ENCODE peak calls at places on chromosome 18, in seven cellular contexts. B, K, Z, O, F, T and G are unnamed samples.

GRCh38 chr18:36668349-36668748 is 160.5 kb downstream of the TPGS2 start:
- DNase-seq in F (no peak), O (no peak), K (no peak), Z (no peak), B (no peak), T (no peak), G (no peak)

GRCh38 chr18:32049393-32050161 is 31.0 kb downstream of the RNF125 start:
- DNase-seq in F (no peak), O (no peak), T (no peak), Z (no peak), B (no peak), K (no peak), G (no peak)

GRCh38 chr18:31274915-31275314 is 43.0 kb upstream of the DSG1 start:
- DNase-seq in K (peak), O (no peak), Z (no peak), F (peak), B (no peak), T (no peak), G (no peak)

GRCh38 chr18:5895300-5895885 is at the start of gene TMEM200C:
- DNase-seq in K (no peak), T (peak), Z (peak), F (no peak), B (no peak), O (no peak), G (peak)

GRCh38 chr18:48263913-48264506 is 145.2 kb downstream of the ZBTB7C start:
- DNase-seq in Z (no peak), K (no peak), B (no peak), T (peak), F (no peak), O (no peak), G (no peak)

GRCh38 chr18:30945769-30946168 is 96.8 kb downstream of the DSC3 start:
- DNase-seq in F (no peak), O (no peak), Z (no peak), T (no peak), B (no peak), K (no peak), G (no peak)

GRCh38 chr18:79372461-79372860 is 23.3 kb upstream of the NFATC1 start:
- DNase-seq in B (no peak), K (no peak), Z (no peak), F (no peak), O (no peak), T (no peak), G (no peak)

GRCh38 chr18:70146174-70146573 is 59.3 kb downstream of the RTTN start:
- DNase-seq in B (no peak), T (no peak), F (peak), O (no peak), K (no peak), Z (no peak), G (no peak)

GRCh38 chr18:9631814-9632496 is 17.6 kb upstream of the PPP4R1 start:
- DNase-seq in K (peak), F (no peak), O (no peak), B (no peak), Z (no peak), T (no peak), G (no peak)

GRCh38 chr18:76496200-76496890 is 1.3 kb upstream of the ZNF516 start:
- DNase-seq in Z (peak), F (peak), B (no peak), T (peak), K (no peak), O (no peak), G (no peak)

GRCh38 chr18:49491534-49491856 is 4.5 kb upstream of the C18orf32 start:
- DNase-seq in B (no peak), K (no peak), Z (no peak), O (no peak), F (no peak), T (no peak), G (no peak)

GRCh38 chr18:79585395-79586370 is 93.9 kb upstream of the CTDP1 start:
- DNase-seq in O (no peak), B (no peak), F (no peak), T (no peak), K (no peak), Z (peak), G (no peak)

GRCh38 chr18:29849145-29849544 is 1193.4 kb downstream of the DSC3 start:
- DNase-seq in F (no peak), B (no peak), K (no peak), O (no peak), T (no peak), Z (no peak), G (no peak)

GRCh38 chr18:56139792-56140254 is 498.6 kb downstream of the TXNL1 start:
- DNase-seq in K (no peak), O (no peak), F (no peak), Z (no peak), T (no peak), B (no peak), G (no peak)

GRCh38 chr18:76801567-76802505 is 20.5 kb upstream of the ZNF236 start:
- DNase-seq in T (peak), K (no peak), Z (peak), O (no peak), B (peak), F (peak), G (no peak)

GRCh38 chr18:45760443-45761036 is 36.6 kb downstream of the SLC14A1 start:
- DNase-seq in Z (no peak), O (no peak), T (no peak), K (no peak), F (no peak), B (no peak), G (peak)

GRCh38 chr18:48319796-48320638 is 89.2 kb downstream of the ZBTB7C start:
- DNase-seq in T (peak), F (no peak), B (no peak), O (no peak), K (no peak), Z (no peak), G (no peak)

GRCh38 chr18:8329186-8329771 is 280.0 kb upstream of the RAB12 start:
- DNase-seq in O (no peak), B (no peak), T (no peak), Z (no peak), K (no peak), F (peak), G (no peak)

GRCh38 chr18:58009166-58009565 is 34.9 kb upstream of the NEDD4L start:
- DNase-seq in Z (no peak), K (no peak), O (no peak), T (no peak), F (no peak), B (no peak), G (no peak)

GRCh38 chr18:42574871-42575270 is 540.6 kb downstream of the RIT2 start:
- DNase-seq in Z (no peak), T (no peak), O (no peak), K (no peak), F (no peak), B (no peak), G (no peak)

GRCh38 chr18:44884446-44884845 is 203.8 kb downstream of the SETBP1 start:
- DNase-seq in K (no peak), T (no peak), Z (no peak), B (no peak), F (no peak), O (no peak), G (no peak)

GRCh38 chr18:65298422-65298821 is 452.4 kb upstream of the CDH7 start:
- DNase-seq in K (no peak), O (no peak), F (no peak), T (no peak), Z (no peak), B (no peak), G (no peak)

GRCh38 chr18:39341106-39341505 is 1775.5 kb upstream of the CELF4 start:
- DNase-seq in F (no peak), T (no peak), B (no peak), K (no peak), Z (no peak), O (no peak), G (no peak)

GRCh38 chr18:8889479-8889878 is 184.1 kb downstream of the MTCL1 start:
- DNase-seq in F (no peak), T (no peak), B (no peak), K (no peak), O (no peak), Z (no peak), G (no peak)

GRCh38 chr18:11497585-11497984 is 111.8 kb upstream of the SLC35G4 start:
- DNase-seq in B (no peak), F (peak), K (no peak), O (no peak), Z (no peak), T (no peak), G (no peak)

GRCh38 chr18:24181806-24182205 is 42.9 kb downstream of the CABYR start:
- DNase-seq in K (no peak), Z (no peak), F (no peak), T (no peak), B (no peak), O (no peak), G (no peak)

GRCh38 chr18:65093341-65093740 is 657.5 kb upstream of the CDH7 start:
- DNase-seq in T (no peak), Z (no peak), O (no peak), B (no peak), K (no peak), F (no peak), G (no peak)

GRCh38 chr18:4455113-4455811 is at the start of gene DLGAP1:
- DNase-seq in K (no peak), T (peak), O (no peak), B (no peak), F (peak), Z (no peak), G (peak)

GRCh38 chr18:45688834-45689233 is 35.1 kb upstream of the SLC14A1 start:
- DNase-seq in Z (no peak), F (no peak), K (no peak), O (no peak), T (no peak), B (no peak), G (no peak)

GRCh38 chr18:49520661-49521145 is 33.7 kb upstream of the C18orf32 start:
- DNase-seq in B (no peak), Z (no peak), T (no peak), K (no peak), O (no peak), F (no peak), G (no peak)

GRCh38 chr18:14978962-14979535 is 231.1 kb downstream of the ANKRD30B start:
- DNase-seq in B (peak), K (no peak), F (peak), O (no peak), Z (peak), T (peak), G (peak)

GRCh38 chr18:64806232-64806631 is 657.3 kb upstream of the LINC00305 start:
- DNase-seq in B (no peak), O (no peak), F (no peak), Z (no peak), T (no peak), K (no peak), G (no peak)

GRCh38 chr18:26056291-26056690 is 34.1 kb downstream of the SS18 start:
- DNase-seq in O (no peak), K (no peak), Z (no peak), B (no peak), T (no peak), F (no peak), G (no peak)

GRCh38 chr18:13271512-13271911 is 53.0 kb downstream of the LDLRAD4 start:
- DNase-seq in T (no peak), K (no peak), B (no peak), Z (no peak), F (peak), O (no peak), G (no peak)
- TF ChIP-seq JUND in T (no peak), K (no peak), B (no peak), Z (no peak), F (no peak), O (no peak), G (no peak)

GRCh38 chr18:35027206-35027605 is 14.0 kb upstream of the MAPRE2 start:
- DNase-seq in Z (no peak), K (no peak), T (no peak), B (no peak), F (no peak), O (no peak), G (no peak)
- TF ChIP-seq JUND in Z (no peak), K (no peak), T (no peak), B (no peak), F (no peak), O (no peak), G (no peak)

GRCh38 chr18:73626221-73626620 is 521.4 kb downstream of the FBXO15 start:
- DNase-seq in K (no peak), Z (no peak), F (no peak), O (no peak), B (no peak), T (no peak), G (no peak)

GRCh38 chr18:73626859-73627258 is 520.8 kb downstream of the FBXO15 start:
- DNase-seq in O (no peak), F (no peak), Z (no peak), B (no peak), K (no peak), T (no peak), G (no peak)
- TF ChIP-seq JUND in O (no peak), F (no peak), Z (no peak), B (no peak), K (no peak), T (no peak), G (no peak)

GRCh38 chr18:74478316-74478715 is 17.8 kb upstream of the CNDP2 start:
- DNase-seq in B (no peak), K (no peak), Z (no peak), T (no peak), O (no peak), F (no peak), G (no peak)

GRCh38 chr18:74478876-74479275 is 17.3 kb upstream of the CNDP2 start:
- DNase-seq in K (no peak), Z (no peak), T (no peak), F (no peak), B (no peak), O (no peak), G (no peak)

GRCh38 chr18:74473976-74474375 is 16.9 kb upstream of the DIPK1C start:
- DNase-seq in O (no peak), K (no peak), T (no peak), Z (no peak), B (no peak), F (no peak), G (no peak)

GRCh38 chr18:74477771-74478170 is 18.4 kb upstream of the CNDP2 start:
- DNase-seq in B (no peak), T (no peak), Z (no peak), F (no peak), O (no peak), K (no peak), G (no peak)

GRCh38 chr18:74476154-74476553 is 19.0 kb upstream of the DIPK1C start:
- DNase-seq in Z (peak), K (no peak), F (peak), B (no peak), T (peak), O (no peak), G (no peak)
- TF ChIP-seq JUND in Z (no peak), K (no peak), F (no peak), B (no peak), T (no peak), O (no peak), G (no peak)

DNA sequence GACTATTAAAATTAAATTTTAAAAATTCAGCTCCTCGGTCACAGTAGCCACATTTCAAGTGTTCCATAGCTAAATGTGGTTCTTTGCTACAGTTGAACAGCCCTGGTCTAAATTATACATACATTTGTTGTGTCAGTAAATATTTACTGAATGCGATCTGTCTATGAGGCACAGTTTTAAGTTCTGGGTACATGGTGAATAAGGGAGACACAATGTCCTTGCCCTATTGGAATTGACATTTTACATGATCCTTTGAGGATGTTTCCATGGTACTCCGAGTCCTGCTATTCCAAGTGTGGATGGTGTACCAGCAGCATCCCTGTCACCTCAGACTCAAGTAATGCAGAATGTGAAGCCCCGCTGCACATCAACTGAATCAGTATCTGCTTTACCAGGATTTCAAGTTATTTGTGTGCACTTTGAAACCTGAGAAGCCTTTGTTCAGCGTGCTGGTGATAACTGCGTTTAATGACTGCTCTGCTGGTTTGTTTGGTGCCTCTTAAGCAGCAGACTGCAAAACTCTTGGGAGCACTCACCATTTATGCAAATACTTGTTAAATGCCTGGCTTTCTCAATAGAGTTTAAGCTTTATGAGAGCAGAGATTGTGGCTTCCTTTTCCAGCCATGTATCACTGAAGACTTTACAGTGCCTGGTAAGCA is 1.5 kb downstream of the GALNT1 start:
- DNase-seq in K (no peak), Z (no peak), O (no peak), F (peak), B (no peak), T (peak), G (no peak)
- TF ChIP-seq JUND in K (no peak), Z (no peak), O (no peak), F (no peak), B (no peak), T (no peak), G (no peak)

DNA sequence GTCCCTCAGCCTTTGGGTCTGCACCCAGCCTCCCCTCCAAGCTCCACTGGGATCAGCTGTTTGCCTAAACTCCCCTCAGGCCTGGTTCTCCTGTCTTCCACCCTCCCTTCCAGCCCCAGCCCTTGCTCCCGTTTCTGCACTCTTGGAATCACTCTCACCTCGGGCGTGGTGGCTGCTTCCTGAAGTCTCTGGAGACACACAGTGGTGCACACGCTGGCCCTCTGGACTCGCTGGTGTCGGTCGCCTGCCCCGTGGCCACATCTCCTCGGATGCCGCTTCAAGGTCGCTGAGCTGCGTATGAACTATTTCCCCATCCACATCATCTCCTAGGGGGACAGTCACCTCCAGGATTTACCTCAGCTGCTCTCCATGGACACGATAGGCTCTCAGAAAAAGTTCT is 46.3 kb downstream of the PSMG2 start:
- DNase-seq in Z (no peak), O (no peak), K (no peak), T (no peak), B (no peak), F (no peak), G (no peak)
- TF ChIP-seq JUND in Z (no peak), O (no peak), K (no peak), T (no peak), B (no peak), F (no peak), G (no peak)

DNA sequence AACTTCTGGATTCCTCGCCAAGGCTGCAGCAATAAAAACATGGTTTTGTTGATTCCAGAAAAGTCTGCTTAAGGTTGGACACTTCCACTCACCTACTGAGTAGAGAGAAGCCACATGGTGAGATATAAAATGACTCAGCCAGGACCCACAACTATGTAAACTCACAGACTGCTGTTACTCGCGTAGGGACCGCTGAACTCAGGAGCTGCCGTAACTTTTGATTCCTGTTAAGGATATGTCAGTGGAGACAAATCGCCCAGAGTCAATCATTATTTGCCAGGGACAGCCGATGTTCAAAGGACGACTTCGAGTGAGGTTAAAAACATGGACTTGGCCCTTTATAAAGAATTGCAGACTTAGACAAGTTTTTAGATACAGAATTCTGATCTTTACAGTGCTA is 25.6 kb downstream of the CYB5A start:
- DNase-seq in T (no peak), F (peak), K (no peak), O (no peak), B (no peak), Z (no peak), G (no peak)
- TF ChIP-seq JUND in T (no peak), F (no peak), K (no peak), O (no peak), B (no peak), Z (peak), G (no peak)